ENCODE peak calls at places on chromosomes 6 and 20, in five cellular contexts. O is HFF-Myc, L is AG04449, H is H1, B is cardiac muscle cell. C is an unnamed sample.

GRCh38 chr6:105545947-105546710 is 143.2 kb upstream of the PREP start:
- DNase-seq in L (peak; percentile 37), B (no peak), O (peak; percentile 39), H (no peak), C (no peak)

GRCh38 chr6:19943042-19943441 is 105.9 kb downstream of the ID4 start:
- DNase-seq in L (no peak), O (no peak), H (no peak), B (no peak), C (no peak)

GRCh38 chr6:111238464-111239119 is 151.3 kb downstream of the SLC16A10 start:
- DNase-seq in O (no peak), H (no peak), L (no peak), B (no peak), C (no peak)

GRCh38 chr6:37867756-37868446 is 48.4 kb downstream of the ZFAND3 start:
- DNase-seq in O (no peak), H (no peak), L (no peak), B (no peak), C (no peak)

GRCh38 chr6:168133186-168133585 is 54.2 kb upstream of the FRMD1 start:
- DNase-seq in L (no peak), O (no peak), H (peak; percentile 53), B (no peak), C (no peak)

GRCh38 chr20:23350855-23351838 is 556 bp downstream of the NXT1 start:
- DNase-seq in H (peak; percentile 70), L (no peak), B (peak; percentile 73), O (no peak), C (peak; percentile 57)

GRCh38 chr6:85449388-85449817 is 480 bp upstream of the NT5E start:
- DNase-seq in O (no peak), L (no peak), B (peak; percentile 13), H (no peak), C (peak; percentile 6)

GRCh38 chr6:20427856-20428255 is 26.2 kb downstream of the E2F3 start:
- DNase-seq in O (no peak), L (no peak), H (no peak), B (no peak), C (no peak)

GRCh38 chr6:118509009-118509617 is 39.0 kb upstream of the PLN start:
- DNase-seq in B (peak; percentile 23), H (no peak), O (no peak), L (no peak), C (peak; percentile 10)

GRCh38 chr6:142681099-142681498 is 263.9 kb downstream of the HIVEP2 start:
- DNase-seq in L (no peak), O (no peak), H (no peak), B (no peak), C (no peak)

GRCh38 chr6:4687989-4688947 is 87.9 kb upstream of the CDYL start:
- DNase-seq in H (no peak), B (no peak), O (no peak), L (peak; percentile 36), C (no peak)

GRCh38 chr6:163001341-163001740 is 273.6 kb downstream of the PACRG start:
- DNase-seq in H (no peak), O (no peak), B (no peak), L (no peak), C (no peak)

GRCh38 chr6:88538130-88538706 is 372.1 kb upstream of the CNR1 start:
- DNase-seq in B (peak; percentile 74), H (peak; percentile 81), L (no peak), O (no peak), C (no peak)

GRCh38 chr6:75397806-75398465 is 95.7 kb downstream of the FILIP1 start:
- DNase-seq in O (no peak), H (no peak), B (no peak), L (no peak), C (no peak)

GRCh38 chr6:31246051-31246495 is 25.8 kb downstream of the HLA-C start:
- DNase-seq in B (no peak), L (peak; percentile 21), O (peak; percentile 49), H (no peak), C (peak; percentile 44)

GRCh38 chr6:81696505-81696904 is 56.0 kb downstream of the TENT5A start:
- DNase-seq in H (no peak), L (no peak), B (no peak), O (no peak), C (peak; percentile 29)

GRCh38 chr6:32153252-32153834 is 598 bp upstream of the PPT2 start:
- DNase-seq in L (no peak), B (peak; percentile 82), O (no peak), H (peak; percentile 67), C (peak; percentile 70)

GRCh38 chr20:20195011-20195705 is 142.8 kb downstream of the CFAP61 start:
- DNase-seq in L (no peak), H (no peak), O (no peak), B (peak; percentile 61), C (no peak)

GRCh38 chr6:43773050-43773956 is 3.3 kb downstream of the VEGFA start:
- DNase-seq in L (no peak), O (no peak), H (peak; percentile 74), B (peak; percentile 72), C (peak; percentile 66)

GRCh38 chr6:9520417-9521151 is 894.3 kb downstream of the TFAP2A start:
- DNase-seq in L (peak; percentile 71), O (no peak), B (no peak), H (no peak), C (no peak)

GRCh38 chr6:136967874-136968752 is 46.0 kb downstream of the SLC35D3 start:
- DNase-seq in L (peak; percentile 10), B (peak; percentile 85), H (peak; percentile 81), O (peak; percentile 32), C (peak; percentile 78)

GRCh38 chr6:136962661-136963060 is 40.6 kb downstream of the SLC35D3 start:
- DNase-seq in H (no peak), B (peak; percentile 86), L (no peak), O (no peak), C (no peak)

GRCh38 chr6:136961848-136962247 is 39.7 kb downstream of the SLC35D3 start:
- DNase-seq in O (no peak), H (no peak), B (no peak), L (no peak), C (no peak)

GRCh38 chr6:136963259-136963658 is 41.2 kb downstream of the SLC35D3 start:
- DNase-seq in O (no peak), L (no peak), B (peak; percentile 76), H (no peak), C (no peak)

DNA sequence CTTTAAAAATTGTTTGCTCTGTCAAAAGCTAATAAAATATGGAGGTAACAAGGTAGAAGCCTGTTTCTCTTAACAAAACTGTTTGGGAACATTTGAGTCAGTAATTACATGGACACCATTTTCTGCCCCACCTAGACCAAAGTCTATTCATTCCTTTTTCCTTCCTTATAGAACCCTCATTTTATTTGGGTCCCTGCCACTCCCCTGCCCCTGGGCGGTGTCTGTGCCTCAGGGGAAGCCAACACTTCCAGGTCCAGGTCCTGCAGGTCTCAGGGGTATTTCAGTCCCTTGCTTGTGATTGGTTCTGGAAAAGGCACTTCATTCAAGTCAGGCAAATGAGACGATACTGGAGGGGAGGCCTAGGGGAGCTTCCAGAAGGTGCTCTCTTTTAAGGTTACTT is 42.3 kb downstream of the SLC35D3 start:
- DNase-seq in O (no peak), B (no peak), H (no peak), L (no peak), C (no peak)
- H3K4me3 ChIP-seq in O (no peak overlapping the region), B (no peak overlapping the region), H (no peak overlapping the region), L (no peak overlapping the region), C (no peak overlapping the region)

DNA sequence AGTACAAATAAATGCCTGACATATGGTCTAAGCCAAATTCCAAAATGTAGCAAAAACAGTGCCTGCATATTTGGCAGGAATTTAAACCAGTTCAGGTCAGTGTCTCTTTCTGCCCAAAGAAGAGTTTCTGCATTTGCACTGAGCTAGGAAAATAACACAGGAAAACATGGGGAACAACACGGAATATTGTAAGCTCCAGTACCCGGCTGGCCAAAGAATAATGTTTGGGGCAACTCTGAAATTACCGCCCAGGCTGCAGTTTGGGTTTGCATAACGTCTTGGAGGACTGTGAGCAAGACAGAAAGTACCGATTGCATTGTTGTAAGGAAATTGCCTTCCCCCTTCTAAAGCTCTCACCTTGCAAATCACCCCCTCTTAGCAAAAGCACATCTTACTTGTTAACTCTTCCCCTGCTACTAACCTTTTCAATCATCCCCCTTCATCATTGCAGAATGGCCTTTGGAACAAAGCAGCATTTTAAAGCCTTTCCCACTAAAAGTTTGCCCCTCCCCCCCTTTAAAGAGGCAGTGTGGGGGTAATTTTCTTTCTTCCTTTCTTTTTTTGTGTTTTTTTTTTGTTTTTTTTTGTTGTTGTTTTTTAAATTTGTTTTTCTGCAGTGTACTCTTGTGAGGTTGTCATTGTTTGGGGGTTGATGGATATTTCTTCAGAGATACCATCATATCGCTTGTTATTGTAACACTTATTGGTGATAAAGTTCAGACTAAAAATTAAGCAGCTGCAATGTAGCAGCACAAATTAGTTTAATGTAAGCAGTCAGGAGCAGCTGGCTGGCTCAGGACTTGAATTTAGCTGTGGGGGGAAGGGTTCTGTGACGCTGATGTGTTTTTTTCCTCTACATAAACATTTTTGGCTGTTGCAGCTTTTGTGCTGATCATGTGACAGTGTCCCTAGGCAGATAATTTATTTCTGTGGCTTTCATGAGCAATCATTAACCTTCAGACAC is 100.0 kb upstream of the CITED2 start:
- DNase-seq in H (no peak), B (no peak), O (no peak), L (no peak), C (no peak)
- H3K4me3 ChIP-seq in H (no peak overlapping the region), B (no peak overlapping the region), O (no peak overlapping the region), L (peak overlapping the region; percentile 10), C (no peak overlapping the region)

DNA sequence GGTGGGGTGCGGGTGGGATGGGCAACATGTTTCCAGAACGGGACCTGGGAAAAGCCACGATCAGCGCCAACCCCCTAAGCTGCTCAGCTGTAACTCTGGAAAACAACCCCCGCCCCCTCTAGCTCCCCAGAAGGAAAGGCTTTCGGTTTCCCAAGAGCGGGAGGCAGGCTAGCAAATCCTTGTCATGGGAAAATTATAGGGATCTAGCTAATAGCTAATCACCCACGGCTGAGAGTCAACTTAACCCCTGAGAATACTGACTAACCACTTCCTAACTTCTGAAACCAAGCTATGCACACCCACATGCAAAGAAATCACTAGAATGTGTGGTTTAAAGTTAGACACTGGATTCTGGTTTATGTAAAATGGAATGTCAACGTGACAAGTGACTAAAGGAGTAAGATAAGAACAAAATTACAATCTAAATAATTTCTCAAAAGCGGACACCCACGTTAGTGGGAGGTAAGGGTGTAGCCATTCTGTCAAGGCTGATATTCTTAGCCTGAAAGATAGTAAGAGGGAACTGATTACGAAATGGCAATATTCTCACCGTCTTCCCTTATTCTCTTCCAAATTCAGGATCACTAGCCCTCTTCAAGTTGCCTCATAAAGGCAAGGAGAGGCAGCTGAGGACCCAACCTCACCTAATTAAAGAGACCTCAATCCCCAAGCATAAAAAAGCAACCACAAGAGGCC is 20.1 kb downstream of the JAG1 start:
- DNase-seq in H (no peak), B (peak; percentile 45), O (no peak), L (peak; percentile 85), C (no peak)
- H3K4me3 ChIP-seq in H (no peak overlapping the region), B (no peak overlapping the region), O (no peak overlapping the region), L (peak overlapping the region; percentile 21), C (no peak overlapping the region)

DNA sequence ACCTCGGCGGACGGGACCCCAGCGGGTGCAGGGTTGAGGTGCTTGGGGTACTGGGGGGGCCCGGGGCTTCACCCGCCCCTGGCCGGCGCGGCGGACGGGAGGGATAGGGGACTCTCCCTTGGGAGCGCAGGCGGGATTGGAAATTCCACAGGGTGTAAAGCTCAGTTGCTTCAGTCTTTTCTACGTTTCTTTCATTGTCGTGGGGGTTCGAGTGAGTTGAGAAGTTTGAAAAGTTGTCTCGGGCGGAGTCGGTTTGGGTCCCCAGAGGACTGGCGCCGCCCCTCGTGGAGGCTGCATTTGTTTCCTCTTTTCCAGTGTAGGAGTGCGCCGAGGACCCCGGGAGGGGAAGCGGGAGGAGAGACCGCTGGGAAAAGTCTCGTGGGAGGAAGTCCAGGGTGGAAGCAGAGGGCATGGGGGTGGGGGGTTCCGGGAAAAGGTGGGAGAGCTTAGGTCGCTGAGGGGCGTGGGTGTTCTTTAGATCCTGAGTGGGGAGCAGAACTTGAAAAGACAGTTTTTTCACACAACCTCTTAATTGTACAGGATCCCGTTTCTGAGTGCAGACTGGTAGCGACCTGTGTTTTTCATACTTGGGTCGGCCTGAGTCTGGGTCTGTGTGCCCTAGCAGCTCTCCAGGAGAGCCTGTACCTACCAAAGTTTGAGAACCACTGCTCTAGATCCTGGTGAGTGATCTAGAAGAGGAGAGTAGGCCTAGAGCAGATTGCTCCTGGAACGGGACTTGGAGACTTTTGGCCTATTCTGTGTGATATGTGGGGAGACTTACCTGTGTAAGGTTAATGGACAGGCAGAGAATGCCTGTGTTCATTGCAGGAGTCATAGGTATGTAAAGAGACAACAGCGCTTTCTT is 518 bp downstream of the FAM83B start:
- DNase-seq in O (no peak), B (peak; percentile 46), H (peak; percentile 65), L (no peak), C (peak; percentile 64)
- H3K4me3 ChIP-seq in O (peak overlapping the region; percentile 62), B (peak overlapping the region; percentile 43), H (peak overlapping the region; percentile 79), L (peak overlapping the region; percentile 58), C (peak overlapping the region; percentile 43)

C was measured in Caco-2.